ENCODE peak calls at places on chromosomes 12 and 14, in four cellular contexts. B, Q, K and X are unnamed samples.
A peak's percentile ranks its signal among the peaks of the same experiment; 100 is the strongest.

GRCh38 chr12:62700091-62700490 is 233.5 kb downstream of the MON2 start:
- DNase-seq in Q (no peak), B (no peak), K (no peak), X (no peak)

GRCh38 chr12:29148065-29148957 is 767 bp upstream of the FAR2 start:
- DNase-seq in K (peak; percentile 80), B (peak; percentile 5), Q (no peak), X (no peak)

GRCh38 chr12:105084251-105085250 is at the start of gene ALDH1L2:
- DNase-seq in B (peak; percentile 81), Q (peak; percentile 15), K (peak; percentile 95), X (no peak)

GRCh38 chr12:28857327-28857726 is 291.8 kb upstream of the FAR2 start:
- DNase-seq in K (no peak), B (no peak), Q (no peak), X (no peak)

GRCh38 chr12:28012333-28012918 is 39.9 kb upstream of the PTHLH start:
- DNase-seq in B (no peak), Q (no peak), K (no peak), X (no peak)

GRCh38 chr12:46442723-46443122 is 70.2 kb upstream of the SLC38A2 start:
- DNase-seq in B (peak; percentile 95), Q (no peak), K (no peak), X (peak; percentile 35)

GRCh38 chr12:100468126-100468525 is 5.5 kb upstream of the NR1H4 start:
- DNase-seq in K (no peak), Q (no peak), B (no peak), X (no peak)

GRCh38 chr12:11839093-11839641 is 189.7 kb downstream of the ETV6 start:
- DNase-seq in B (no peak), K (no peak), Q (no peak), X (no peak)

GRCh38 chr12:1707051-1707450 is 16.2 kb downstream of the ADIPOR2 start:
- DNase-seq in Q (no peak), K (no peak), B (no peak), X (no peak)

GRCh38 chr12:11780521-11781101 is 131.1 kb downstream of the ETV6 start:
- DNase-seq in B (no peak), Q (no peak), K (no peak), X (no peak)

GRCh38 chr12:11862794-11863193 is 207.9 kb upstream of the BCL2L14 start:
- DNase-seq in K (no peak), Q (no peak), B (no peak), X (no peak)

GRCh38 chr14:93231129-93231979 is 24.3 kb downstream of the UBR7 start:
- DNase-seq in B (peak; percentile 58), K (peak; percentile 95), Q (no peak), X (no peak)

GRCh38 chr12:52316701-52317100 is 4.5 kb downstream of the KRT83 start:
- DNase-seq in K (no peak), B (no peak), Q (no peak), X (no peak)

GRCh38 chr14:61215222-61216010 is 65.7 kb downstream of the TMEM30B start:
- DNase-seq in K (no peak), Q (no peak), B (no peak), X (no peak)

GRCh38 chr12:20631711-20632110 is 63.4 kb upstream of the SLCO1C1 start:
- DNase-seq in Q (no peak), B (no peak), K (no peak), X (no peak)

GRCh38 chr12:126182619-126183236 is 1117.5 kb downstream of the AACS start:
- DNase-seq in B (no peak), Q (no peak), K (no peak), X (no peak)

GRCh38 chr12:24860546-24860945 is 88.4 kb downstream of the BCAT1 start:
- DNase-seq in B (no peak), Q (no peak), K (no peak), X (no peak)

GRCh38 chr14:56274556-56274955 is 156.3 kb downstream of the PELI2 start:
- DNase-seq in K (no peak), Q (no peak), B (no peak), X (no peak)

GRCh38 chr12:51246254-51246853 is 7.7 kb downstream of the DAZAP2 start:
- DNase-seq in K (peak; percentile 32), Q (no peak), B (no peak), X (peak; percentile 53)

GRCh38 chr12:124480469-124481256 is 86.7 kb downstream of the NCOR2 start:
- DNase-seq in Q (peak; percentile 71), B (peak; percentile 63), K (peak; percentile 85), X (no peak)

GRCh38 chr14:104171029-104171697 is 32.8 kb downstream of the KIF26A start:
- DNase-seq in B (peak; percentile 35), Q (no peak), K (no peak), X (no peak)

GRCh38 chr14:70096866-70097265 is 91.9 kb downstream of the SLC8A3 start:
- DNase-seq in B (no peak), K (peak; percentile 34), Q (peak; percentile 9), X (peak; percentile 60)

GRCh38 chr14:89797148-89797547 is 157.4 kb downstream of the EFCAB11 start:
- DNase-seq in Q (no peak), B (no peak), K (no peak), X (no peak)

GRCh38 chr14:39374846-39375245 is 57.4 kb downstream of the FBXO33 start:
- DNase-seq in Q (no peak), K (no peak), B (peak; percentile 10), X (no peak)

GRCh38 chr12:48037267-48037915 is 33.1 kb upstream of the COL2A1 start:
- DNase-seq in B (no peak), Q (peak; percentile 52), K (no peak), X (no peak)

GRCh38 chr12:88298761-88299242 is 156.7 kb downstream of the TMTC3 start:
- DNase-seq in K (no peak), Q (no peak), B (peak; percentile 95), X (no peak)

GRCh38 chr14:69715725-69716482 is 51.0 kb upstream of the SRSF5 start:
- DNase-seq in B (peak; percentile 93), Q (no peak), K (peak; percentile 80), X (no peak)

GRCh38 chr14:37587881-37588666 is 7.0 kb downstream of the FOXA1 start:
- DNase-seq in Q (peak; percentile 68), K (no peak), B (no peak), X (no peak)

GRCh38 chr12:5200276-5201087 is 156.8 kb downstream of the KCNA5 start:
- DNase-seq in K (peak; percentile 64), B (no peak), Q (peak; percentile 18), X (peak; percentile 81)

GRCh38 chr14:100832311-100832960 is 6.5 kb downstream of the MEG3 start:
- DNase-seq in K (no peak), Q (no peak), B (no peak), X (no peak)

GRCh38 chr12:89895101-89895500 is 186.5 kb upstream of the ATP2B1 start:
- DNase-seq in B (no peak), K (no peak), Q (no peak), X (no peak)

GRCh38 chr12:89895591-89895990 is 187.0 kb upstream of the ATP2B1 start:
- DNase-seq in B (no peak), K (no peak), Q (no peak), X (no peak)

GRCh38 chr12:89891933-89892332 is 183.3 kb upstream of the ATP2B1 start:
- DNase-seq in K (no peak), B (no peak), Q (no peak), X (no peak)

GRCh38 chr12:89892426-89892825 is 183.8 kb upstream of the ATP2B1 start:
- DNase-seq in Q (no peak), K (no peak), B (no peak), X (no peak)

GRCh38 chr12:89893972-89894706 is 185.5 kb upstream of the ATP2B1 start:
- DNase-seq in B (peak; percentile 48), Q (no peak), K (no peak), X (no peak)
- H3K4me2 ChIP-seq in B (no peak overlapping the region), Q (no peak overlapping the region), K (no peak overlapping the region), X (no peak overlapping the region)

GRCh38 chr12:95898081-95898480 is 39.3 kb downstream of the SNRPF start:
- DNase-seq in K (no peak), B (no peak), Q (no peak), X (no peak)
- H3K4me3 ChIP-seq in K (no peak overlapping the region), B (no peak overlapping the region), Q (no peak overlapping the region), X (no peak overlapping the region)

GRCh38 chr14:68479247-68479646 is 313.6 kb downstream of the ZFP36L1 start:
- DNase-seq in Q (no peak), B (no peak), K (no peak), X (no peak)

GRCh38 chr14:68474741-68475140 is 318.1 kb downstream of the ZFP36L1 start:
- DNase-seq in Q (no peak), B (no peak), K (no peak), X (no peak)

GRCh38 chr14:68475802-68476201 is 317.1 kb downstream of the ZFP36L1 start:
- DNase-seq in K (no peak), B (no peak), Q (no peak), X (no peak)

GRCh38 chr14:68476212-68476964 is 316.5 kb downstream of the ZFP36L1 start:
- DNase-seq in Q (peak; percentile 45), K (no peak), B (peak; percentile 93), X (no peak)

GRCh38 chr14:68476965-68477455 is 315.9 kb downstream of the ZFP36L1 start:
- DNase-seq in Q (no peak), B (no peak), K (no peak), X (no peak)
- H3K9ac ChIP-seq in Q (no peak overlapping the region), B (peak overlapping the region; percentile 51), K (peak overlapping the region; percentile 3), X (no peak overlapping the region)

DNA sequence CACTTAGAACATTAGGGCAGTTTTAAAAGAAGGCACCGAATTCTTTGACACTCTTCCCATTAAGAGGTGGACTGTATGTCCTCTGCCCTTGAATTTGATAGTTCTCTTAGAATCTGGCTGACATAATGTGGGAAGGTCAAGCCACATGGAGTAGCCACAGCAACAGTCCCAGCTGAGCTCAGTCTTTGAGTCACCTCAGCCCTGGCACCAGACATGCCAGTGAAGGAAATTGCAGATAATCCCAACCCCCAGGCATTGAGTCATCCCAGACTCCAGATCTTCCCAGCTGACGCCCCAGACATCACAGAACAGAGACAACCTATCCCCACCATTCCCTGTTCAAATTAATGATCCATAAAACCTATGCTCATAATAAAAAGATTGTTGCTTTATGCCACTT is 83.4 kb downstream of the GTF2A1 start:
- DNase-seq in Q (no peak), K (peak; percentile 24), B (peak; percentile 74), X (no peak)
- H3K4me2 ChIP-seq in Q (no peak overlapping the region), K (peak overlapping the region; percentile 16), B (no peak overlapping the region), X (no peak overlapping the region)

GRCh38 chr14:33309081-33309480 is 370.4 kb downstream of the NPAS3 start:
- DNase-seq in K (no peak), B (no peak), Q (no peak), X (no peak)

DNA sequence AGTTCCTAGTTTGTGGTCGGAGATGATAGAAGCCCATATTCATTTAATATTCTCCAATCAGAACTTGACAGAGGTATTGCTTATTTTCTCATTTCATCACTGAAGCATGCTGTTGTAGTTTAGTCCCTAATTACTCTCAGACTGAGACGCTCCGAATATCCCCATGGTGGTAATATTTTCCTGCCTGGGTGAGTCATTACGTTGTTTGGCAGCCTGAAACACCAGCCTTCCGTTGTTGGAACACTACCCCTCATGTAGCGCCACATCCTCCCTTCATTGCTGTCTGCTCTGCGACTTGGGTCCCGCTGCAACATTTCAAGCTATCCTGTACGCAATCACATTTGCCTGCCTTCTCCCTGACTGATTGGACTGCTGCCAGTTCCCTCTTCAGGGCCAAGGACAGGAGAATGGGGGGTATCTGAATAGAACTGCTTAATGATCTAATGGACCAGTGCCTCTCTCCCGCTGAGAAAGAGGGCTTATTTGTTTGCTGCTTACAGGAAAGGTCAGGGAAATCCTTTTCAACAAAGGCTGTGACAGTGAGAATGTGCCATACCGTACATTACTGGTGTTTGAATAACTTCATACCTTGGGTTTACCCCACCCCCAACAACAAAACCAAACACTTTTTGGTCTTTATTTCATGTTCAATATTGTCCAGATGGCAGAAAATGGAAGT is 369.2 kb downstream of the NPAS3 start:
- DNase-seq in B (no peak), Q (no peak), K (peak; percentile 27), X (no peak)
- H3K4me3 ChIP-seq in B (no peak overlapping the region), Q (no peak overlapping the region), K (no peak overlapping the region), X (no peak overlapping the region)